ENCODE peak calls at places on chromosomes 5 and 9, in ten cellular contexts. E is fibroblast of lung, U is hepatocyte, I is tibial nerve, H is HCT116, K is mucosa of descending colon, O is pancreas, R is PC-3, D is adrenal gland, F is body of pancreas. X is an unnamed sample.

GRCh38 chr9:134396258-134396742 is 70.0 kb downstream of the RXRA start:
- DNase-seq in E (no peak), U (no peak), I (no peak), H (no peak), K (no peak), O (no peak), R (no peak), D (no peak), F (no peak), X (no peak)

GRCh38 chr5:180785794-180786221 is 16.8 kb downstream of the MGAT1 start:
- DNase-seq in E (peak; percentile 44), U (peak; percentile 66), I (no peak), H (no peak), K (no peak), O (no peak), R (peak; percentile 76), D (no peak), F (no peak), X (no peak)

GRCh38 chr9:72947987-72948465 is 4.8 kb downstream of the ALDH1A1 start:
- DNase-seq in E (no peak), U (no peak), I (no peak), H (no peak), K (no peak), O (no peak), R (no peak), D (no peak), F (no peak), X (no peak)

GRCh38 chr5:133225671-133226152 is 173.9 kb downstream of the HSPA4 start:
- DNase-seq in E (peak; percentile 85), U (peak; percentile 62), I (no peak), H (no peak), K (peak; percentile 53), O (no peak), R (peak; percentile 54), D (no peak), F (no peak), X (no peak)

GRCh38 chr5:103232393-103232999 is 26.1 kb upstream of the MACIR start:
- DNase-seq in E (peak; percentile 63), U (peak; percentile 59), I (peak; percentile 5), H (peak; percentile 36), K (no peak), O (no peak), R (peak; percentile 77), D (no peak), F (peak; percentile 25), X (peak; percentile 39)

GRCh38 chr5:95872333-95873268 is 50.1 kb upstream of the GLRX start:
- DNase-seq in E (no peak), U (no peak), I (no peak), H (no peak), K (no peak), O (no peak), R (no peak), D (no peak), F (no peak), X (no peak)

GRCh38 chr9:129321511-129322021 is 143.5 kb upstream of the IER5L start:
- DNase-seq in E (no peak), U (no peak), I (no peak), H (no peak), K (no peak), O (no peak), R (no peak), D (peak; percentile 56), F (peak; percentile 11), X (no peak)

GRCh38 chr9:20395671-20396070 is 226.6 kb downstream of the MLLT3 start:
- DNase-seq in E (no peak), U (no peak), I (no peak), H (no peak), K (no peak), O (no peak), R (no peak), D (no peak), F (no peak), X (no peak)

GRCh38 chr9:81530407-81530810 is 158.9 kb downstream of the TLE1 start:
- DNase-seq in E (no peak), U (no peak), I (no peak), H (no peak), K (no peak), O (no peak), R (no peak), D (no peak), F (no peak), X (no peak)

GRCh38 chr5:83450183-83450839 is 21.2 kb upstream of the VCAN start:
- DNase-seq in E (no peak), U (no peak), I (no peak), H (no peak), K (no peak), O (no peak), R (peak; percentile 81), D (no peak), F (no peak), X (no peak)
- H3K4me3 ChIP-seq in E (no peak overlapping the region), U (no peak overlapping the region), I (no peak overlapping the region), H (no peak overlapping the region), K (no peak overlapping the region), O (no peak overlapping the region), R (peak overlapping the region; percentile 37), D (no peak overlapping the region), F (no peak overlapping the region), X (no peak overlapping the region)

GRCh38 chr5:163503106-163504090 is 2.0 kb upstream of the MAT2B start:
- DNase-seq in E (peak; percentile 94), U (peak; percentile 81), I (peak; percentile 48), H (peak; percentile 69), K (peak; percentile 73), O (peak; percentile 58), R (peak; percentile 68), D (peak; percentile 86), F (peak; percentile 50), X (peak; percentile 45)
- TF ChIP-seq CTCF in E (peak; percentile 58), U (peak; percentile 48), I (no peak), H (peak; percentile 26), K (no peak), O (no peak), R (peak; percentile 57), D (peak; percentile 14), F (no peak), X (peak; percentile 39)

GRCh38 chr5:17224858-17225436 is 7.5 kb downstream of the BASP1 start:
- DNase-seq in E (no peak), U (no peak), I (no peak), H (no peak), K (no peak), O (no peak), R (no peak), D (no peak), F (no peak), X (no peak)

GRCh38 chr5:17223375-17224185 is 6.1 kb downstream of the BASP1 start:
- DNase-seq in E (no peak), U (no peak), I (no peak), H (no peak), K (no peak), O (no peak), R (no peak), D (no peak), F (no peak), X (no peak)

GRCh38 chr5:17225551-17225950 is 8.1 kb downstream of the BASP1 start:
- DNase-seq in E (no peak), U (no peak), I (no peak), H (no peak), K (no peak), O (no peak), R (no peak), D (no peak), F (no peak), X (no peak)

GRCh38 chr5:17221843-17222614 is 4.6 kb downstream of the BASP1 start:
- DNase-seq in E (no peak), U (peak; percentile 10), I (no peak), H (no peak), K (no peak), O (no peak), R (no peak), D (no peak), F (no peak), X (no peak)

GRCh38 chr5:17222679-17223078 is 5.2 kb downstream of the BASP1 start:
- DNase-seq in E (no peak), U (no peak), I (no peak), H (no peak), K (no peak), O (no peak), R (no peak), D (no peak), F (no peak), X (no peak)
- H3K4me1 ChIP-seq in E (peaks cover 2% of the 10 kb centered on the region), U (peaks cover 35% of the 10 kb centered on the region), I (no peaks in the 10 kb centered on the region), H (no peaks in the 10 kb centered on the region), K (peaks cover 4% of the 10 kb centered on the region), O (no peaks in the 10 kb centered on the region), R (peaks cover 24% of the 10 kb centered on the region), D (no peaks in the 10 kb centered on the region), F (peaks cover 10% of the 10 kb centered on the region), X (peaks cover 20% of the 10 kb centered on the region)

DNA sequence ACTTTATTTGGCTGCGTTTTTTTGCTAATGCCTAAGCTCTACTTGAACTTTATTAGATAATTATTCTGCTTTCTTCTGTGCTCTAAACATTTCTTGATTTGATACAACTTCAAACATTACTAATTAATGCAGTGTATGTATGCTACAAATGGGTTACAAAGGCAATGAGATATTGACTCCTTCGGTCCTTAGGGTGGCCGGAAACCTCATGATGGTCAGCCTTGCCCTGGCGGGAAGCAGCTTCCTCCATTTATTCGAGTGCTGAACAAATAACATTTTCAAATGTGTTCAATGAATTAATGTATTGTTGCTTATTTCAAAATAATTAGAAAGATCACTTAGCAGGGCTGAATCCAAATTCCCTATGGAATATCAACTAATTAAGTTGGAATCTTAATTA is 3.9 kb upstream of the LNPEP start:
- DNase-seq in E (no peak), U (no peak), I (no peak), H (no peak), K (no peak), O (no peak), R (no peak), D (no peak), F (no peak), X (no peak)
- H3K4me3 ChIP-seq in E (no peak overlapping the region), U (no peak overlapping the region), I (no peak overlapping the region), H (no peak overlapping the region), K (no peak overlapping the region), O (no peak overlapping the region), R (no peak overlapping the region), D (no peak overlapping the region), F (no peak overlapping the region), X (no peak overlapping the region)

DNA sequence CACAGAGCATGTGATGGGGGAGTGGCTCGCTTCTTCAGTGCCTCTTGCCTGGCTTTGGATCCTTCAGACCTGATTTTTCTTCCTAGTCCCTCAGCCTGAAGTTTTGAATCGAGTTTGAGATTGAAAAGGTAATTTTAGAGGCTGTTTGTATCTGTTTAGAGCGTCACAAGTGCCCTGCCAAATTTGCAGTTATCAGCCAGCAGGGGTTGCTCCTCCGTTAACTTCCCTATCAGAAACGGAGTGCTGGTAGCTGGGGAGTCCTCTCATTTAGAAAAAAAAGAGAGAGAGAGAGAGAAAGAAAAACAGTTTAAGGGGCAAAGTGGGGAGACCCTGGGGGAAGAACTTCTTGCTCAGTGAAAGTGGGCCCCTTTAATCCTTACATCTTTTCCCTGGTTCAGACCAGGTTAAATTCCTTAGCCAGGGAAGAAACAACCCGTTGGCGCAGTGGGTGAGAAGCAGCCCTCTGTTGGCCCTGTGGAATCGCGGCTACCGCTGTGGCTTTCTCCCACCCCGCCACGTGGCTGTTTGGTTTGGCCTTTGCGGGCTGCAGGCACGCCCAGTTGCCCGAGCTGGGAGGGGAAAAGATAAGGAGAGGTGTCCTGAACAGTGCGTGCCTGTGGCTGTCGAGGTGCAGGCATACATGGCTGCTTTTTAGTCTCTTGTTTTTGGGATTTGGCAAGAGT is 576.7 kb upstream of the ACO1 start:
- DNase-seq in E (no peak), U (no peak), I (no peak), H (peak; percentile 51), K (no peak), O (no peak), R (peak; percentile 15), D (no peak), F (no peak), X (no peak)
- TF ChIP-seq CTCF in E (no peak), U (peak; percentile 8), I (no peak), H (peak; percentile 48), K (no peak), O (no peak), R (peak; percentile 45), D (no peak), F (no peak), X (peak; percentile 33)

X was measured in BE2C.